ENCODE peak calls at places on chromosomes 6 and 20, in eight cellular contexts. One of them, this sample, is unnamed.

GRCh38 chr6:39923394-39923793 is 10.9 kb downstream of the MOCS1 start:
- DNase-seq in K562: no peak
- DNase-seq in GM12878: no peak
- DNase-seq in HepG2: no peak
- DNase-seq in sigmoid colon: no peak
- DNase-seq in esophagus muscularis mucosa: no peak
- DNase-seq in SK-N-SH: peak
- DNase-seq in transverse colon: peak
- DNase-seq in this sample: peak

GRCh38 chr6:42901538-42901957 is 14.3 kb upstream of the PTCRA start:
- DNase-seq in K562: peak
- DNase-seq in GM12878: peak
- DNase-seq in HepG2: peak
- DNase-seq in sigmoid colon: peak
- DNase-seq in esophagus muscularis mucosa: peak
- DNase-seq in SK-N-SH: peak
- DNase-seq in transverse colon: peak
- DNase-seq in this sample: no peak

GRCh38 chr20:24829649-24830370 is 119.3 kb upstream of the CST7 start:
- DNase-seq in K562: no peak
- DNase-seq in GM12878: no peak
- DNase-seq in HepG2: no peak
- DNase-seq in sigmoid colon: peak
- DNase-seq in esophagus muscularis mucosa: no peak
- DNase-seq in SK-N-SH: no peak
- DNase-seq in transverse colon: no peak
- DNase-seq in this sample: no peak

GRCh38 chr20:53208110-53208908 is 236.2 kb downstream of the TSHZ2 start:
- DNase-seq in K562: peak
- DNase-seq in GM12878: no peak
- DNase-seq in HepG2: no peak
- DNase-seq in sigmoid colon: no peak
- DNase-seq in esophagus muscularis mucosa: no peak
- DNase-seq in SK-N-SH: peak
- DNase-seq in transverse colon: no peak
- DNase-seq in this sample: no peak

GRCh38 chr6:43798688-43799444 is 28.9 kb downstream of the VEGFA start:
- DNase-seq in K562: peak
- DNase-seq in GM12878: peak
- DNase-seq in HepG2: peak
- DNase-seq in sigmoid colon: no peak
- DNase-seq in esophagus muscularis mucosa: no peak
- DNase-seq in SK-N-SH: peak
- DNase-seq in transverse colon: peak
- DNase-seq in this sample: no peak

GRCh38 chr6:8743146-8743745 is 307.9 kb upstream of the SLC35B3 start:
- DNase-seq in K562: no peak
- DNase-seq in GM12878: no peak
- DNase-seq in HepG2: peak
- DNase-seq in sigmoid colon: no peak
- DNase-seq in esophagus muscularis mucosa: no peak
- DNase-seq in SK-N-SH: no peak
- DNase-seq in transverse colon: no peak
- DNase-seq in this sample: no peak

GRCh38 chr20:51220293-51220706 is 197.4 kb upstream of the KCNG1 start:
- DNase-seq in K562: peak
- DNase-seq in GM12878: no peak
- DNase-seq in HepG2: peak
- DNase-seq in sigmoid colon: no peak
- DNase-seq in esophagus muscularis mucosa: no peak
- DNase-seq in SK-N-SH: peak
- DNase-seq in transverse colon: peak
- DNase-seq in this sample: no peak

GRCh38 chr6:169950558-169950957 is 199.1 kb downstream of the ERMARD start:
- DNase-seq in K562: no peak
- DNase-seq in GM12878: no peak
- DNase-seq in HepG2: no peak
- DNase-seq in sigmoid colon: no peak
- DNase-seq in esophagus muscularis mucosa: peak
- DNase-seq in SK-N-SH: no peak
- DNase-seq in transverse colon: no peak
- DNase-seq in this sample: no peak

GRCh38 chr6:159125977-159126376 is 43.2 kb upstream of the FNDC1 start:
- DNase-seq in K562: no peak
- DNase-seq in GM12878: no peak
- DNase-seq in HepG2: no peak
- DNase-seq in sigmoid colon: no peak
- DNase-seq in esophagus muscularis mucosa: no peak
- DNase-seq in SK-N-SH: peak
- DNase-seq in transverse colon: no peak
- DNase-seq in this sample: no peak

GRCh38 chr20:6014957-6015356 is 38.9 kb downstream of the LRRN4 start:
- DNase-seq in K562: no peak
- DNase-seq in GM12878: no peak
- DNase-seq in HepG2: no peak
- DNase-seq in sigmoid colon: no peak
- DNase-seq in esophagus muscularis mucosa: no peak
- DNase-seq in SK-N-SH: no peak
- DNase-seq in transverse colon: no peak
- DNase-seq in this sample: no peak

GRCh38 chr6:158803733-158804143 is 15.4 kb downstream of the EZR start:
- DNase-seq in K562: no peak
- DNase-seq in GM12878: no peak
- DNase-seq in HepG2: no peak
- DNase-seq in sigmoid colon: no peak
- DNase-seq in esophagus muscularis mucosa: no peak
- DNase-seq in SK-N-SH: no peak
- DNase-seq in transverse colon: no peak
- DNase-seq in this sample: no peak

GRCh38 chr6:17281100-17281496 is at the start of gene RBM24:
- DNase-seq in K562: peak
- DNase-seq in GM12878: no peak
- DNase-seq in HepG2: peak
- DNase-seq in sigmoid colon: peak
- DNase-seq in esophagus muscularis mucosa: no peak
- DNase-seq in SK-N-SH: peak
- DNase-seq in transverse colon: peak
- DNase-seq in this sample: peak

GRCh38 chr20:7392551-7392950 is 547.7 kb downstream of the HAO1 start:
- DNase-seq in K562: no peak
- DNase-seq in GM12878: no peak
- DNase-seq in HepG2: no peak
- DNase-seq in sigmoid colon: no peak
- DNase-seq in esophagus muscularis mucosa: no peak
- DNase-seq in SK-N-SH: no peak
- DNase-seq in transverse colon: no peak
- DNase-seq in this sample: no peak

GRCh38 chr20:3101737-3102574 is 17.4 kb upstream of the AVP start:
- DNase-seq in K562: no peak
- DNase-seq in GM12878: peak
- DNase-seq in HepG2: no peak
- DNase-seq in sigmoid colon: no peak
- DNase-seq in esophagus muscularis mucosa: no peak
- DNase-seq in SK-N-SH: no peak
- DNase-seq in transverse colon: peak
- DNase-seq in this sample: no peak

GRCh38 chr20:32354592-32355416 is 3.3 kb upstream of the ASXL1 start:
- DNase-seq in K562: peak
- DNase-seq in GM12878: peak
- DNase-seq in HepG2: peak
- DNase-seq in sigmoid colon: no peak
- DNase-seq in esophagus muscularis mucosa: no peak
- DNase-seq in SK-N-SH: no peak
- DNase-seq in transverse colon: no peak
- DNase-seq in this sample: no peak

DNA sequence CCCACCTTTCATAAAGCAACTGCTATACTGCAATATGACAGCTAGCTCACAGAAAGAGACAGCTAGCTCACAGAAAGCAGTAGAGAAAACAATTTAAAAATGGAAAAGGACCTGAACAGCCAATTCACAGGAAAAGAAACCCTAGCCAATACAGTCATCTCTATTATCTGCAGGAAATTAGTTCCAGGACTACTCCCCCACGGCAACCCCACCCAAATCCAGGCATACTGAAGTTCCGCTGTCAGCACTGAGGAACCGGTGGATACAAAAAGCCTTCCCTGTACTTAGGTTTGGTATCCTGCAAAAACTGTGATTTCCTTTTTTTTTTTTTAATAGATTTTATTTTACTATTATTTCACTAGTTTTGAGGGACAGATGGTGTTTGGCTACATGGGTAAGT is 20.1 kb downstream of the SSR1 start:
- DNase-seq in K562: no peak
- DNase-seq in GM12878: no peak
- DNase-seq in HepG2: no peak
- DNase-seq in sigmoid colon: no peak
- DNase-seq in esophagus muscularis mucosa: no peak
- DNase-seq in SK-N-SH: no peak
- DNase-seq in transverse colon: no peak
- DNase-seq in this sample: no peak
- TF ChIP-seq CTCF in K562: no peak
- TF ChIP-seq CTCF in GM12878: no peak
- TF ChIP-seq CTCF in HepG2: no peak
- TF ChIP-seq CTCF in sigmoid colon: no peak
- TF ChIP-seq CTCF in esophagus muscularis mucosa: no peak
- TF ChIP-seq CTCF in SK-N-SH: no peak
- TF ChIP-seq CTCF in transverse colon: no peak
- TF ChIP-seq CTCF in this sample: no peak

GRCh38 chr6:85368631-85369030 is 81.3 kb upstream of the NT5E start:
- DNase-seq in K562: no peak
- DNase-seq in GM12878: no peak
- DNase-seq in HepG2: no peak
- DNase-seq in sigmoid colon: no peak
- DNase-seq in esophagus muscularis mucosa: no peak
- DNase-seq in SK-N-SH: no peak
- DNase-seq in transverse colon: no peak
- DNase-seq in this sample: no peak
- TF ChIP-seq EP300 in K562: no peak
- TF ChIP-seq EP300 in GM12878: no peak
- TF ChIP-seq EP300 in HepG2: no peak
- TF ChIP-seq EP300 in sigmoid colon: no peak
- TF ChIP-seq EP300 in esophagus muscularis mucosa: no peak
- TF ChIP-seq EP300 in SK-N-SH: no peak
- TF ChIP-seq EP300 in transverse colon: no peak
- TF ChIP-seq EP300 in this sample: no peak

DNA sequence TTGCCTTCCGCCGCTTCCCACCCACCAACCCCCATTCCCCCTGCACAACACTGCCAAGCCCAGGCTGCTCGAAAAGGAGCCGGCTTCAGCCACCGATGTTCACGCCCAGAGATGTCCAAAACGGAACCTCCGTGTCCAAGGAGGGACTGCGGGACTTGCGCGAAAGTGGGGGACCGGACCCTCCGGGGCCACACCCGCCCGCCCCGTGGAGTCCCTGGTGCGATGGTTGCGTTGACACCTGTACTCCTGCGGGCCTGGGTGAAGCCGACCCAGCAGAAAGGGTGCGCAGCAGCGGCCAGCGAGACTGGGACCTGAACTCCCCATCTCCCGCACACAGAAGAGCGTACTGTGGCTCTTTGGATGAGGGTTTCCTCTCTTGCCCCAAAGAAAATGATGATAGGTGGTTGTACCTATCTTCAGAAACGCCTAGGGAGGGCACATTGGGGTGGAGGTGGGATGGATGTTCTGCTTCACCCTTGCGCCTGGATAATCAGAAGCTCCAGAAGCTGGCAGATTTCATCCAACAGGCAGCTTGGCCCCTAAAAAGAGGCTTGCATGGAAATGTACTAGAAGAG is 1.9 kb upstream of the VGLL2 start:
- DNase-seq in K562: no peak
- DNase-seq in GM12878: no peak
- DNase-seq in HepG2: no peak
- DNase-seq in sigmoid colon: no peak
- DNase-seq in esophagus muscularis mucosa: no peak
- DNase-seq in SK-N-SH: no peak
- DNase-seq in transverse colon: no peak
- DNase-seq in this sample: peak
- TF ChIP-seq POLR2AphosphoS5 in K562: no peak
- TF ChIP-seq POLR2AphosphoS5 in GM12878: no peak
- TF ChIP-seq POLR2AphosphoS5 in HepG2: no peak
- TF ChIP-seq POLR2AphosphoS5 in sigmoid colon: no peak
- TF ChIP-seq POLR2AphosphoS5 in esophagus muscularis mucosa: no peak
- TF ChIP-seq POLR2AphosphoS5 in SK-N-SH: no peak
- TF ChIP-seq POLR2AphosphoS5 in transverse colon: no peak
- TF ChIP-seq POLR2AphosphoS5 in this sample: no peak

DNA sequence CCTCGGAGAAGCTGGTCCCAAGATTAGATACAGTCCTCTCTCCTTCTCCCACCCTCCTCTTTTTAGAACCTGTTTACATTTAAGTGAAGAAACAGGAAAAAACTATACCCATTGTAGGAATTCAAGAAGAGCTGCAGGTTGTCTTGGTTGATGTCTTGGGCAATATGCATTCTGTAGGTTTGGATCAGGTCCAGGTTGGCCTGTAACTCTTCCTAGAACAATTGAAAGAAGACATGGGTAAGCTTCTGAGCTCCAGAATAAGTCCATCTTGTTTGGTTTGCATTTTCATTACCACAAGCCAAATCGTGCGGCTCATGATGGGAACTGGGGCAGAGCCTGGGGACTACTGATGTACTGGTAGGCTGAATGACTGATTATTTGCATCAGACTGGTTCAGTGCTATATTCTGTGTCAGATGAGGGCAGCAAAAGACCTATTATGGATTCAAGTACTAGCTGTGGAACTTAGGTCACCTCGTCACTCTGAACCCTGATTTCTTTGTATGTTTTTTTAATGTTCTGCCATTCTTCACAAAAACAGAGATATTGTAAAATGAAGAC is 20.3 kb upstream of the SLA2 start:
- DNase-seq in K562: peak
- DNase-seq in GM12878: no peak
- DNase-seq in HepG2: peak
- DNase-seq in sigmoid colon: no peak
- DNase-seq in esophagus muscularis mucosa: no peak
- DNase-seq in SK-N-SH: no peak
- DNase-seq in transverse colon: no peak
- DNase-seq in this sample: no peak
- TF ChIP-seq CTCF in K562: peak
- TF ChIP-seq CTCF in GM12878: no peak
- TF ChIP-seq CTCF in HepG2: peak
- TF ChIP-seq CTCF in sigmoid colon: no peak
- TF ChIP-seq CTCF in esophagus muscularis mucosa: no peak
- TF ChIP-seq CTCF in SK-N-SH: peak
- TF ChIP-seq CTCF in transverse colon: no peak
- TF ChIP-seq CTCF in this sample: no peak

This sample was measured in upper lobe of left lung.